ENCODE peak calls at places on chromosome 22, in ten cellular contexts. One of them, this sample, is unnamed.

GRCh38 chr22:17951315-17951714 is 73.0 kb downstream of the MICAL3 start:
- DNase-seq in stimulated activated naive CD8-positive, alpha-beta T cell treated with anti-CD3 and anti-CD28 coated beads, Interleukin-15, Interleukin-2, amounts not matched to agents 100 U/mL and 50 U/mL, for 24 hours: no peak
- DNase-seq in mesendoderm: no peak
- DNase-seq in HEK293T: no peak
- DNase-seq in KG1: no peak
- DNase-seq in stimulated activated CD8-positive, alpha-beta memory T cell treated with anti-CD3 and anti-CD28 coated beads, Interleukin-2, amount 100 ng/mL, for 1 hour: no peak
- DNase-seq in colonic mucosa: no peak
- DNase-seq in Caco-2: no peak
- DNase-seq in iPS-NIHi11: no peak
- DNase-seq in H7: no peak
- DNase-seq in this sample: no peak

GRCh38 chr22:17140022-17140421 is 18.9 kb upstream of the TMEM121B start:
- DNase-seq in stimulated activated CD8-positive, alpha-beta memory T cell treated with anti-CD3 and anti-CD28 coated beads, Interleukin-2, amount 100 ng/mL, for 1 hour: no peak
- DNase-seq in HEK293T: no peak
- DNase-seq in H7: no peak
- DNase-seq in Caco-2: no peak
- DNase-seq in colonic mucosa: no peak
- DNase-seq in KG1: no peak
- DNase-seq in stimulated activated naive CD8-positive, alpha-beta T cell treated with anti-CD3 and anti-CD28 coated beads, Interleukin-15, Interleukin-2, amounts not matched to agents 100 U/mL and 50 U/mL, for 24 hours: no peak
- DNase-seq in iPS-NIHi11: no peak
- DNase-seq in mesendoderm: no peak
- DNase-seq in this sample: no peak

GRCh38 chr22:36286096-36286957 is 33.4 kb downstream of the APOL1 start:
- DNase-seq in colonic mucosa: peak; percentile 76
- DNase-seq in H7: peak; percentile 98
- DNase-seq in KG1: no peak
- DNase-seq in iPS-NIHi11: peak; percentile 97
- DNase-seq in mesendoderm: peak; percentile 88
- DNase-seq in stimulated activated CD8-positive, alpha-beta memory T cell treated with anti-CD3 and anti-CD28 coated beads, Interleukin-2, amount 100 ng/mL, for 1 hour: peak; percentile 21
- DNase-seq in HEK293T: peak; percentile 96
- DNase-seq in Caco-2: peak; percentile 77
- DNase-seq in stimulated activated naive CD8-positive, alpha-beta T cell treated with anti-CD3 and anti-CD28 coated beads, Interleukin-15, Interleukin-2, amounts not matched to agents 100 U/mL and 50 U/mL, for 24 hours: peak; percentile 78
- DNase-seq in this sample: peak; percentile 35

GRCh38 chr22:43823353-43823908 is 11.3 kb upstream of the EFCAB6 start:
- DNase-seq in Caco-2: no peak
- DNase-seq in H7: peak; percentile 72
- DNase-seq in KG1: no peak
- DNase-seq in stimulated activated CD8-positive, alpha-beta memory T cell treated with anti-CD3 and anti-CD28 coated beads, Interleukin-2, amount 100 ng/mL, for 1 hour: no peak
- DNase-seq in colonic mucosa: no peak
- DNase-seq in HEK293T: no peak
- DNase-seq in iPS-NIHi11: no peak
- DNase-seq in mesendoderm: peak; percentile 23
- DNase-seq in stimulated activated naive CD8-positive, alpha-beta T cell treated with anti-CD3 and anti-CD28 coated beads, Interleukin-15, Interleukin-2, amounts not matched to agents 100 U/mL and 50 U/mL, for 24 hours: no peak
- DNase-seq in this sample: no peak

GRCh38 chr22:42515896-42516295 is 3.7 kb downstream of the RRP7A start:
- DNase-seq in stimulated activated CD8-positive, alpha-beta memory T cell treated with anti-CD3 and anti-CD28 coated beads, Interleukin-2, amount 100 ng/mL, for 1 hour: no peak
- DNase-seq in stimulated activated naive CD8-positive, alpha-beta T cell treated with anti-CD3 and anti-CD28 coated beads, Interleukin-15, Interleukin-2, amounts not matched to agents 100 U/mL and 50 U/mL, for 24 hours: no peak
- DNase-seq in mesendoderm: no peak
- DNase-seq in KG1: no peak
- DNase-seq in iPS-NIHi11: no peak
- DNase-seq in colonic mucosa: no peak
- DNase-seq in H7: no peak
- DNase-seq in HEK293T: no peak
- DNase-seq in Caco-2: no peak
- DNase-seq in this sample: no peak

GRCh38 chr22:41557401-41558240 is 3.2 kb upstream of the CSDC2 start:
- DNase-seq in HEK293T: no peak
- DNase-seq in stimulated activated naive CD8-positive, alpha-beta T cell treated with anti-CD3 and anti-CD28 coated beads, Interleukin-15, Interleukin-2, amounts not matched to agents 100 U/mL and 50 U/mL, for 24 hours: peak; percentile 12
- DNase-seq in mesendoderm: no peak
- DNase-seq in H7: peak; percentile 84
- DNase-seq in Caco-2: no peak
- DNase-seq in iPS-NIHi11: peak; percentile 66
- DNase-seq in colonic mucosa: peak; percentile 64
- DNase-seq in stimulated activated CD8-positive, alpha-beta memory T cell treated with anti-CD3 and anti-CD28 coated beads, Interleukin-2, amount 100 ng/mL, for 1 hour: no peak
- DNase-seq in KG1: no peak
- DNase-seq in this sample: no peak

GRCh38 chr22:32852346-32853251 is 51.1 kb downstream of the TIMP3 start:
- DNase-seq in colonic mucosa: peak; percentile 43
- DNase-seq in iPS-NIHi11: no peak
- DNase-seq in H7: no peak
- DNase-seq in KG1: no peak
- DNase-seq in mesendoderm: no peak
- DNase-seq in stimulated activated CD8-positive, alpha-beta memory T cell treated with anti-CD3 and anti-CD28 coated beads, Interleukin-2, amount 100 ng/mL, for 1 hour: no peak
- DNase-seq in Caco-2: no peak
- DNase-seq in stimulated activated naive CD8-positive, alpha-beta T cell treated with anti-CD3 and anti-CD28 coated beads, Interleukin-15, Interleukin-2, amounts not matched to agents 100 U/mL and 50 U/mL, for 24 hours: no peak
- DNase-seq in HEK293T: no peak
- DNase-seq in this sample: no peak

GRCh38 chr22:30325065-30325720 is 1.5 kb downstream of the TBC1D10A start:
- DNase-seq in colonic mucosa: peak; percentile 80
- DNase-seq in stimulated activated CD8-positive, alpha-beta memory T cell treated with anti-CD3 and anti-CD28 coated beads, Interleukin-2, amount 100 ng/mL, for 1 hour: no peak
- DNase-seq in H7: no peak
- DNase-seq in iPS-NIHi11: no peak
- DNase-seq in KG1: no peak
- DNase-seq in mesendoderm: peak; percentile 32
- DNase-seq in stimulated activated naive CD8-positive, alpha-beta T cell treated with anti-CD3 and anti-CD28 coated beads, Interleukin-15, Interleukin-2, amounts not matched to agents 100 U/mL and 50 U/mL, for 24 hours: no peak
- DNase-seq in HEK293T: no peak
- DNase-seq in Caco-2: no peak
- DNase-seq in this sample: no peak

GRCh38 chr22:46003271-46004091 is 26.5 kb upstream of the WNT7B start:
- DNase-seq in stimulated activated CD8-positive, alpha-beta memory T cell treated with anti-CD3 and anti-CD28 coated beads, Interleukin-2, amount 100 ng/mL, for 1 hour: no peak
- DNase-seq in HEK293T: no peak
- DNase-seq in mesendoderm: no peak
- DNase-seq in iPS-NIHi11: no peak
- DNase-seq in colonic mucosa: no peak
- DNase-seq in Caco-2: no peak
- DNase-seq in H7: no peak
- DNase-seq in KG1: no peak
- DNase-seq in stimulated activated naive CD8-positive, alpha-beta T cell treated with anti-CD3 and anti-CD28 coated beads, Interleukin-15, Interleukin-2, amounts not matched to agents 100 U/mL and 50 U/mL, for 24 hours: no peak
- DNase-seq in this sample: no peak

GRCh38 chr22:44192098-44192810 is 11.5 kb downstream of the PARVG start:
- DNase-seq in KG1: no peak
- DNase-seq in iPS-NIHi11: peak; percentile 82
- DNase-seq in mesendoderm: peak; percentile 46
- DNase-seq in stimulated activated naive CD8-positive, alpha-beta T cell treated with anti-CD3 and anti-CD28 coated beads, Interleukin-15, Interleukin-2, amounts not matched to agents 100 U/mL and 50 U/mL, for 24 hours: peak; percentile 66
- DNase-seq in H7: peak; percentile 90
- DNase-seq in colonic mucosa: no peak
- DNase-seq in Caco-2: no peak
- DNase-seq in stimulated activated CD8-positive, alpha-beta memory T cell treated with anti-CD3 and anti-CD28 coated beads, Interleukin-2, amount 100 ng/mL, for 1 hour: no peak
- DNase-seq in HEK293T: peak; percentile 75
- DNase-seq in this sample: peak; percentile 37

This sample was measured in T-cell.